ENCODE peak calls at places on chromosomes 4 and X, in five cellular contexts. I is OCI-LY7, R is hepatocyte, S is astrocyte of the cerebellum, D is ascending aorta. P is an unnamed sample.

GRCh38 chr4:75708218-75708691 is 16.1 kb upstream of the USO1 start:
- DNase-seq in I (no peak), R (peak; percentile 61), S (no peak), D (no peak), P (peak; percentile 20)

GRCh38 chrX:21181232-21181853 is 192.9 kb upstream of the CNKSR2 start:
- DNase-seq in I (no peak), R (no peak), S (no peak), D (no peak), P (no peak)

GRCh38 chrX:149825424-149825823 is 43.7 kb downstream of the MAGEA9 start:
- DNase-seq in I (peak; percentile 21), R (no peak), S (no peak), D (no peak), P (no peak)

GRCh38 chr4:48827622-48828021 is 3.3 kb upstream of the OCIAD1 start:
- DNase-seq in I (no peak), R (no peak), S (no peak), D (no peak), P (no peak)

GRCh38 chrX:29880977-29881376 is 334.4 kb upstream of the MAGEB2 start:
- DNase-seq in I (no peak), R (no peak), S (no peak), D (no peak), P (no peak)

GRCh38 chr4:168540086-168540864 is 43.4 kb downstream of the PALLD start:
- DNase-seq in I (no peak), R (no peak), S (peak; percentile 42), D (no peak), P (no peak)

GRCh38 chrX:68822641-68823410 is 6.0 kb upstream of the EFNB1 start:
- DNase-seq in I (peak; percentile 25), R (peak; percentile 73), S (no peak), D (no peak), P (no peak)

GRCh38 chrX:153216926-153217325 is 37.8 kb downstream of the MAGEA1 start:
- DNase-seq in I (no peak), R (no peak), S (no peak), D (no peak), P (no peak)

GRCh38 chr4:125016892-125017299 is 297.9 kb upstream of the FAT4 start:
- DNase-seq in I (no peak), R (no peak), S (no peak), D (no peak), P (no peak)

GRCh38 chrX:43720082-43720481 is 64.0 kb downstream of the MAOA start:
- DNase-seq in I (no peak), R (no peak), S (no peak), D (no peak), P (no peak)

GRCh38 chr4:74627093-74627492 is 167.2 kb downstream of the BTC start:
- DNase-seq in I (no peak), R (no peak), S (no peak), D (no peak), P (no peak)

GRCh38 chrX:47579537-47579936 is 2.7 kb upstream of the TIMP1 start:
- DNase-seq in I (no peak), R (peak; percentile 4), S (no peak), D (no peak), P (no peak)

GRCh38 chr4:26583865-26584652 is at the start of gene TBC1D19:
- DNase-seq in I (peak; percentile 93), R (peak; percentile 93), S (peak; percentile 65), D (peak; percentile 53), P (peak; percentile 90)

GRCh38 chrX:19332983-19333382 is 10.7 kb upstream of the PDHA1 start:
- DNase-seq in I (no peak), R (peak; percentile 20), S (no peak), D (no peak), P (no peak)
- H3K4me3 ChIP-seq in I (no peak overlapping the region), R (no peak overlapping the region), S (no peak overlapping the region), D (no peak overlapping the region), P (no peak overlapping the region)

DNA sequence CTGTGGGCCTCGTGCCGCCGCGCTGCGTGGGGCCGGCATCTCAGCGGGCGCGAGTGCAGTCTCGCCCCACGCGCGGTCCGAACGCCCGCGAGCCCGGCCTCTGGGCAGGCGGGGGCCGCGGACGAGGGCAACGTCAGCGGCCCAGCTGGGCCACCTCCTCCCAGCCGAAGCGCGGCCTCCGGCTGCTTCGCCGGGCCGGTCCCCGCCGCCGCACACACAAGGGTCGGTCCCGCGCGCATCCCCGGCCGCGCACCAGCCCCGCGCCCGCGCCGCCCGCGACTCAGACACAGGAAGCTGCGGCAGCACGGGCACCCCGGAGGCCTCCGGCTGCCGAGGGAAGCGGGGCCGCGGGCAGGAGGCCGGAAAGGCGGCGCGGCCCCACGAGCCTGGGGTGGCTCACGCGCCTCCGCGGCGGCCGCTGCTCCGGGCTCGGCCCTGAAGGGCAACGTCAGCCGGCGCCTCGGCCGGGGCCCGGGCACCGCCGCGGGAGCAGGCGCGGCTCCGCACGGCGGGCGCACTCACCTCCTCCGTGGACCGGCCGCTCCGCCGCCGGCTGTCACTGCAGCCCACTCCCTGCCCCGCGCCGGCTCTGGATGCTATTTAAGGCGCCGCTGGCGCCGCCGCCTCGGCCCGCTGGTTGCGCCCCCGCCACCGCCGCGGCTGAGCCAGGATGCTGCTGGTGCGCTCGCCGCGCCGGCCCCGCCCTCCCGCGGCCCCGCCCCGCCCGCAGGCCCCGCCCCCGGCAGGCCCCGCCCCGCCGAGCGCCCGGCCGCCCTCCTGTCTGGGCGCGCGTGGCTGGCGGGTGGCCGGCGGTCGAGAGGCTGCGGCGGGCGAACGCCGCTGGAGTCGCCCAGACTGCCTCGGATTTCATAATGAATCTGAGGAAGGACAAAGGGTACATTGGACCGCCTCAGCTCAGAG is at the start of gene ACSL1:
- DNase-seq in I (peak; percentile 85), R (peak; percentile 92), S (no peak), D (peak; percentile 66), P (peak; percentile 86)
- TF ChIP-seq CTCF in I (no peak), R (no peak), S (no peak), D (peak; percentile 26), P (no peak)

GRCh38 chr4:155758500-155759371 is at the start of gene GUCY1B1:
- DNase-seq in I (no peak), R (peak; percentile 92), S (peak; percentile 85), D (peak; percentile 82), P (peak; percentile 89)
- H3K4me3 ChIP-seq in I (no peak within 1 kb of the TSS), R (peak within 1 kb of the TSS; percentile 70), S (peak within 1 kb of the TSS; percentile 66), D (peak within 1 kb of the TSS; percentile 80), P (peak within 1 kb of the TSS; percentile 57)

GRCh38 chrX:98380556-98380955 is 1496.8 kb downstream of the RPA4 start:
- DNase-seq in I (no peak), R (no peak), S (no peak), D (no peak), P (no peak)

GRCh38 chrX:98380106-98380505 is 1496.4 kb downstream of the RPA4 start:
- DNase-seq in I (no peak), R (no peak), S (no peak), D (no peak), P (no peak)

GRCh38 chrX:98379134-98379533 is 1495.4 kb downstream of the RPA4 start:
- DNase-seq in I (no peak), R (no peak), S (no peak), D (no peak), P (no peak)
- TF ChIP-seq CTCF in I (peak; percentile 53), R (no peak), S (no peak), D (no peak), P (peak; percentile 4)

DNA sequence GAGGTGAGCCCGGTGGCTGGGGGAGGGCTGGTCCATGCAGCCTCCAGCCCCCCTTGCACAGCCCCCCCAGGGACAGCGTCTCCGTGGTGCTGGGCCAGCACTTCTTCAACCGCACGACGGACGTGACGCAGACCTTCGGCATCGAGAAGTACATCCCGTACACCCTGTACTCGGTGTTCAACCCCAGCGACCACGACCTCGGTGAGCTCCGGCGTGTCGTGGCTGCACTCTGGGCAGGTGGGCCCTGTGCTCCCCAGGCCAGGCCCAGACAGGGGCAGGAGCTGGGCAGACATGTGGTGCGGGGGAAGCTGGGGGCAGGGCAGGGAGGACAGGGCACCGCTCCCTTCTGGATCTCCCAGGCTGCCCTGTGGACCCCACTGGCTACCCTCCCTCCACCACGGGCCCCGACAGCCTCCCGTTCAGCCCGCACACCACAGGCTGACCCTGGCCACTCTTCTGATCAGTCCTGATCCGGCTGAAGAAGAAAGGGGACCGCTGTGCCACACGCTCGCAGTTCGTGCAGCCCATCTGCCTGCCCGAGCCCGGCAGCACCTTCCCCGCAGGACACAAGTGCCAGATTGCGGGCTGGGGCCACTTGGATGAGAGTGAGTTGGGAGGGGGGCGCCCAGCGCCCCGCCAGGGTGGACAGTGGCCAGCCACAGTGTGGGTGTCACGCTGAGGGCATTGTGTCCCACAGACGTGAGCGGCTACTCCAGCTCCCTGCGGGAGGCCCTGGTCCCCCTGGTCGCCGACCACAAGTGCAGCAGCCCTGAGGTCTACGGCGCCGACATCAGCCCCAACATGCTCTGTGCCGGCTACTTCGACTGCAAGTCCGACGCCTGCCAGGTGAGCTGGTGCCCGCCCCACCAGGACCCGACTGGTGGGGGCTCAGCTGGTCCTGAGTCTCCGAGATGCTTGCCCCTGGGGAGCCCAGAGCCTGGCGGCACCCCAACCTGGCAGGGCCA is 5.9 kb downstream of the HGFAC start:
- DNase-seq in I (no peak), R (no peak), S (no peak), D (no peak), P (no peak)
- H3K4me3 ChIP-seq in I (no peak overlapping the region), R (no peak overlapping the region), S (no peak overlapping the region), D (no peak overlapping the region), P (no peak overlapping the region)

GRCh38 chr4:113978561-113979156 is 788 bp downstream of the ARSJ start:
- DNase-seq in I (no peak), R (peak; percentile 40), S (no peak), D (no peak), P (no peak)

GRCh38 chr4:113976937-113977855 is 2.3 kb downstream of the ARSJ start:
- DNase-seq in I (no peak), R (no peak), S (no peak), D (no peak), P (no peak)

GRCh38 chr4:113979973-113980615 is 647 bp upstream of the ARSJ start:
- DNase-seq in I (no peak), R (no peak), S (no peak), D (no peak), P (no peak)

GRCh38 chr4:113978105-113978504 is 1.3 kb downstream of the ARSJ start:
- DNase-seq in I (no peak), R (no peak), S (no peak), D (no peak), P (no peak)

GRCh38 chr4:113979157-113979972 is at the start of gene ARSJ:
- DNase-seq in I (no peak), R (peak; percentile 80), S (peak; percentile 74), D (peak; percentile 11), P (no peak)
- TF ChIP-seq CTCF in I (no peak), R (no peak), S (peak; percentile 23), D (no peak), P (no peak)

DNA sequence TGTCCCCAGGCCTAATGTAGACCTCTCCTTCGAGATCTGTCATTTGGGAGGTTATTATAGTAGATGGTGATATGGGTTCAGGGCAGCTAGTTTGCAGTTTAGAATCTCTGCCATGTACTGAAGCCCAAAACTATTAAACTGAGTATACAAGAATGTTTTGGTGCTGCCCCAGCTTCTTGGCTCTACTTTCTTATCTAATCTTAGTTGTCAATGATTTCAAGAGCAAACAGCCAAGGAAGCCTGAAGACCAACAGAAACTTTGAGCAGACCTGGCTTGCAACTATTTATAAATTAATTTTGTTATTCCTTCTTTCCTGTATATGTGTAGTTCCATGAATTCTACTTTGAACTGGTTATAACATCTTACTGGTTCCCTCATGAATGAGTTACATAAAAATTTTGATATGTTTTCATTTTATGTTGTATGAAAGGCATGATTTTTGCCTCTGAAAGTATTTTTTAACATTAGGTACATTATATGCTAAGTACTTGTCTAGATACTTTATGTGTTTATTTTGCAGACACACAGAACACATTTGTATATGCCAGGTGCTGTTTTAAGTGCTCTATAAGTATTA is 2.0 kb upstream of the MGST2 start:
- DNase-seq in I (no peak), R (no peak), S (no peak), D (no peak), P (no peak)
- H3K4me3 ChIP-seq in I (no peak overlapping the region), R (no peak overlapping the region), S (no peak overlapping the region), D (no peak overlapping the region), P (no peak overlapping the region)

P was measured in GM06990.